ENCODE peak calls at places on chromosome 1, in seven cellular contexts. O is hepatocyte, H is neural crest cell, U is mesothelial cell of epicardium, P is heart right ventricle, M is right lobe of liver, J is lower lobe of right lung. C is an unnamed sample.
A peak's percentile ranks its signal among the peaks of the same experiment; 100 is the strongest.

GRCh38 chr1:58136502-58136901 is 410.0 kb downstream of the OMA1 start:
- DNase-seq in M (no peak), P (no peak), O (no peak), J (no peak), U (no peak), H (no peak), C (no peak)

GRCh38 chr1:91777196-91777595 is 108.8 kb downstream of the TGFBR3 start:
- DNase-seq in J (no peak), U (no peak), P (no peak), O (no peak), H (no peak), M (no peak), C (no peak)

GRCh38 chr1:244210884-244211558 is 159.9 kb downstream of the ZBTB18 start:
- DNase-seq in H (no peak), J (no peak), O (peak; percentile 16), U (no peak), P (no peak), M (no peak), C (no peak)

GRCh38 chr1:218775476-218776170 is 398.1 kb upstream of the LYPLAL1 start:
- DNase-seq in H (no peak), P (no peak), U (peak; percentile 63), J (no peak), O (peak; percentile 14), M (no peak), C (no peak)

GRCh38 chr1:57133686-57134085 is 167.9 kb upstream of the C8B start:
- DNase-seq in H (no peak), U (no peak), P (no peak), M (no peak), O (no peak), J (no peak), C (no peak)

GRCh38 chr1:185050823-185051451 is 5.6 kb downstream of the RNF2 start:
- DNase-seq in O (no peak), H (no peak), M (no peak), J (no peak), P (no peak), U (no peak), C (no peak)

GRCh38 chr1:10765304-10765703 is 31.1 kb downstream of the CASZ1 start:
- DNase-seq in H (no peak), M (no peak), P (no peak), J (no peak), U (no peak), O (no peak), C (no peak)

GRCh38 chr1:198699167-198700015 is 60.6 kb downstream of the PTPRC start:
- DNase-seq in O (peak; percentile 83), J (peak; percentile 76), P (peak; percentile 34), M (peak; percentile 63), U (peak; percentile 69), H (peak; percentile 63), C (no peak)

GRCh38 chr1:226549094-226549936 is 751 bp downstream of the STUM start:
- DNase-seq in O (peak; percentile 12), P (no peak), J (no peak), M (no peak), U (no peak), H (no peak), C (no peak)

GRCh38 chr1:211643324-211644212 is 31.9 kb downstream of the NEK2 start:
- DNase-seq in U (peak; percentile 61), M (peak; percentile 89), H (no peak), O (peak; percentile 90), P (no peak), J (peak; percentile 67), C (no peak)

GRCh38 chr1:76625887-76626286 is 241.4 kb upstream of the ST6GALNAC5 start:
- DNase-seq in P (no peak), O (no peak), M (no peak), U (no peak), J (no peak), H (no peak), C (no peak)

GRCh38 chr1:115539061-115539460 is 102.7 kb upstream of the VANGL1 start:
- DNase-seq in H (no peak), J (no peak), M (no peak), O (no peak), P (no peak), U (no peak), C (no peak)

GRCh38 chr1:156167536-156167935 is 14.2 kb downstream of the SEMA4A start:
- DNase-seq in M (no peak), P (no peak), U (no peak), H (no peak), O (no peak), J (peak; percentile 1), C (no peak)

GRCh38 chr1:212035835-212036605 is 472 bp downstream of the DTL start:
- DNase-seq in O (no peak), H (no peak), P (no peak), U (no peak), M (no peak), J (no peak), C (no peak)

GRCh38 chr1:21121764-21122471 is 54.8 kb downstream of the EIF4G3 start:
- DNase-seq in U (no peak), H (no peak), J (no peak), P (no peak), M (no peak), O (no peak), C (no peak)

GRCh38 chr1:85471558-85471957 is 6.6 kb upstream of the DDAH1 start:
- DNase-seq in U (no peak), J (no peak), M (no peak), P (no peak), H (no peak), O (no peak), C (no peak)

GRCh38 chr1:111195002-111195684 is 5.3 kb downstream of the DENND2D start:
- DNase-seq in U (no peak), J (no peak), P (no peak), O (no peak), M (no peak), H (no peak), C (no peak)

GRCh38 chr1:115166531-115167091 is 77.3 kb upstream of the TSPAN2 start:
- DNase-seq in O (no peak), H (no peak), M (no peak), P (no peak), J (no peak), U (no peak), C (no peak)

GRCh38 chr1:33876970-33877680 is 13.2 kb downstream of the HMGB4 start:
- DNase-seq in H (no peak), P (peak; percentile 21), U (no peak), O (no peak), J (no peak), M (no peak), C (no peak)

GRCh38 chr1:84330125-84330984 is 28.8 kb downstream of the SAMD13 start:
- DNase-seq in P (no peak), U (no peak), H (no peak), O (no peak), M (no peak), J (no peak), C (no peak)

GRCh38 chr1:15765495-15766194 is 7.0 kb downstream of the FBLIM1 start:
- DNase-seq in J (no peak), P (no peak), O (peak; percentile 60), H (no peak), M (no peak), U (no peak), C (no peak)

GRCh38 chr1:47656719-47657685 is 219.2 kb downstream of the FOXD2 start:
- DNase-seq in H (no peak), P (peak; percentile 42), U (no peak), O (peak; percentile 17), J (no peak), M (no peak), C (no peak)

GRCh38 chr1:228315484-228315944 is 91.1 kb downstream of the TRIM11 start:
- DNase-seq in H (no peak), O (no peak), P (peak; percentile 3), U (no peak), J (peak; percentile 25), M (no peak), C (no peak)

GRCh38 chr1:56577859-56578663 is 1.3 kb downstream of the PLPP3 start:
- DNase-seq in U (peak; percentile 68), H (peak; percentile 49), J (peak; percentile 82), M (peak; percentile 60), P (peak; percentile 50), O (peak; percentile 72), C (no peak)

GRCh38 chr1:193494368-193494767 is 308.0 kb upstream of the B3GALT2 start:
- DNase-seq in P (no peak), O (no peak), M (no peak), J (no peak), U (no peak), H (no peak), C (no peak)

GRCh38 chr1:175922254-175922881 is 179.0 kb upstream of the TNR start:
- DNase-seq in J (no peak), P (no peak), U (no peak), O (no peak), M (no peak), H (no peak), C (no peak)

DNA sequence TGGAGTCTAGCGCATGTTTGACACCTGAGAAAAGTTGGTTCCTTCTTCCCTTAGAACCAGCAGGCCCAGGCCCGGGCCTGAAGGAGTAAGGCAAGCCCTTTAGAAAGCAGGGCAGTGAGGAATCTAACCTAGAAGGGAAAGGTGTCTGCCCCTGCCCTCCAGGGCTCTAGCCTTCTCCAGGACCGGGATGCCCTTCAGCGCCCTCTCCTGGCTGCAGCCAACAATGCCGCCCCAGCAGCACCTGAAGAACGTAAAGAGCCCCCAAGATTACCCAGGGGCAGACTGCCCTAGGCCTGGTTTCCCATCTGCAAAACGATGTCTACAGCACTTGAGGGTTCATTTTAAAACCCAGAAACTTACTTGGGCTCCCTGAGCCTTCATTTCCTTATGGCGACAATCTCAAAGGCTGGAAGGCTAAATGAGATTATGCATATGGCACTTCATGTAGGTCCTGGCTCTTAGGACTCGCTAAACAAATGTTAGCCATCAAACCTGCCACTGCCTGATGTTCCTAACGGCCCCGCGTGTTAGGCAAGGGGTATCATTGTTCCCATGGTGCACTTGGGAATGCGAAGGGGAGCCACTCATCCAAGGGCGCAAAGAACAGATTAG is 106.7 kb upstream of the KLHDC7A start:
- DNase-seq in M (no peak), O (no peak), U (no peak), H (peak; percentile 43), J (no peak), P (no peak), C (no peak)
- TF ChIP-seq CTCF in M (no peak), O (peak; percentile 22), U (no peak), H (peak; percentile 55), J (peak; percentile 34), P (no peak), C (no peak)

DNA sequence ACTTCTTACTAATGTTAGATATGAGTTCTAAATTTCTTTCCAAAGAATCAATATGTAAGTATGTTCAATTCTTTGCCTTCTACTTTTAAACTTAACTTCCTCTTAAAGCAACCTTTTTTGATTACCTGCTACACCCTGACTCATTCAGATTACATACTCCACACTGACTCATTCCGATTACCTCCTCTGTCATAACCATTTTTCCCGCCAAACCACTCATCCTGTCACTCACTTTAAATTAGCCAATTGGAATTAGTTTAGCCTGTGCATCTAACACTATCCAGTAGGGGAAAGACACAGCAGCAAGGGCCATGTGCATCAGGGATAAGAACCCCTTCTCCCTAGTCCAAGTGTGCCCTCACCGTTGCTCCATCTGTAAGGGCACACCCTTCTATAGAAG is 815.5 kb downstream of the BRINP3 start:
- DNase-seq in M (no peak), H (no peak), O (no peak), J (no peak), U (no peak), P (no peak), C (no peak)
- TF ChIP-seq CTCF in M (no peak), H (no peak), O (no peak), J (no peak), U (no peak), P (no peak), C (no peak)

GRCh38 chr1:41023279-41023990 is 1.9 kb upstream of the SLFNL1 start:
- DNase-seq in M (no peak), H (no peak), J (no peak), O (no peak), U (no peak), P (no peak), C (no peak)
- TF ChIP-seq CTCF in M (peak; percentile 29), H (peak; percentile 37), J (no peak), O (peak; percentile 13), U (no peak), P (no peak), C (no peak)

GRCh38 chr1:31573261-31573660 is 3.1 kb upstream of the TINAGL1 start:
- DNase-seq in M (no peak), H (no peak), J (no peak), U (no peak), P (no peak), O (no peak), C (no peak)
- TF ChIP-seq CTCF in M (no peak), H (no peak), J (no peak), U (no peak), P (no peak), O (no peak), C (no peak)